ENCODE peak calls at places on chromosomes 4 and X, in ten cellular contexts. S is dorsolateral prefrontal cortex; J is activated CD4-positive, alpha-beta memory T cell treated with anti-CD3 and anti-CD28 coated beads for 36 hours; I is T-helper 1 cell; M is head of caudate nucleus; R is sigmoid colon; E is neural progenitor cell; Z is endothelial cell; P is NCI-H2107; D is GM03348. Q is an unnamed sample.

GRCh38 chrX:42602136-42602535 is 175.8 kb downstream of the PPP1R2C start:
- DNase-seq in D (no peak), R (no peak), J (no peak), Z (no peak), E (no peak), S (no peak), P (no peak), I (no peak), M (no peak), Q (no peak)

GRCh38 chrX:154486052-154486395 is 391 bp downstream of the UBL4A start:
- DNase-seq in D (peak), R (peak), E (no peak), P (no peak), J (peak), I (no peak), S (no peak), Z (no peak), M (no peak), Q (peak)

GRCh38 chrX:97672138-97672537 is 788.4 kb downstream of the RPA4 start:
- DNase-seq in I (no peak), M (no peak), S (no peak), E (no peak), R (no peak), Z (no peak), P (peak), D (no peak), J (no peak), Q (no peak)

GRCh38 chr4:86506591-86506990 is 87.5 kb upstream of the PTPN13 start:
- DNase-seq in M (no peak), D (no peak), R (no peak), S (no peak), E (no peak), J (no peak), P (no peak), Z (no peak), I (no peak), Q (no peak)

GRCh38 chrX:30643313-30643821 is 9.9 kb upstream of the GK start:
- DNase-seq in I (no peak), R (no peak), D (peak), Z (no peak), P (no peak), M (no peak), E (no peak), J (no peak), S (no peak), Q (no peak)

GRCh38 chr4:79757580-79757979 is 315.4 kb downstream of the ANTXR2 start:
- DNase-seq in S (no peak), I (no peak), R (no peak), M (no peak), E (no peak), J (no peak), Z (no peak), D (no peak), P (no peak), Q (no peak)

GRCh38 chr4:108834167-108834566 is 71.3 kb upstream of the ETNPPL start:
- DNase-seq in D (peak), R (no peak), Z (no peak), J (no peak), I (no peak), E (no peak), P (no peak), M (peak), S (no peak), Q (no peak)

GRCh38 chrX:38282044-38282443 is 45.3 kb downstream of the RPGR start:
- DNase-seq in S (no peak), M (no peak), D (peak), I (no peak), R (no peak), Z (peak), P (no peak), J (no peak), E (peak), Q (no peak)

GRCh38 chrX:20056704-20057103 is 60.0 kb downstream of the MAP7D2 start:
- DNase-seq in I (no peak), R (no peak), Z (no peak), S (no peak), P (peak), M (peak), J (no peak), D (no peak), E (peak), Q (no peak)

GRCh38 chrX:150844016-150844415 is 54.5 kb downstream of the CD99L2 start:
- DNase-seq in J (no peak), P (no peak), Z (no peak), I (no peak), E (no peak), R (no peak), S (no peak), D (no peak), M (no peak), Q (no peak)

GRCh38 chrX:39492495-39493162 is 605.1 kb downstream of the BCOR start:
- DNase-seq in J (no peak), E (no peak), R (no peak), P (no peak), D (no peak), M (no peak), I (no peak), S (no peak), Z (no peak), Q (peak)

GRCh38 chr4:2256781-2257191 is 5.1 kb downstream of the MXD4 start:
- DNase-seq in S (peak), P (no peak), R (peak), Z (peak), D (no peak), M (peak), E (no peak), J (peak), I (peak), Q (peak)

GRCh38 chr4:99879458-99879857 is 14.8 kb downstream of the LAMTOR3 start:
- DNase-seq in Z (no peak), P (no peak), S (no peak), I (no peak), J (no peak), M (no peak), R (no peak), D (no peak), E (no peak), Q (no peak)

GRCh38 chr4:96767815-96768480 is 928.1 kb downstream of the PDHA2 start:
- DNase-seq in P (no peak), E (no peak), M (no peak), Z (no peak), R (no peak), I (no peak), D (no peak), J (no peak), S (no peak), Q (no peak)

GRCh38 chrX:13652256-13653021 is 502 bp upstream of the TCEANC start:
- DNase-seq in R (no peak), S (no peak), P (no peak), J (no peak), D (peak), Z (no peak), E (no peak), M (no peak), I (no peak), Q (no peak)

GRCh38 chr4:184453402-184454160 is 20.8 kb downstream of the IRF2 start:
- DNase-seq in S (no peak), J (peak), M (no peak), E (peak), P (no peak), R (no peak), I (no peak), Z (peak), D (peak), Q (no peak)

GRCh38 chrX:73215263-73215662 is 612 bp upstream of the NAP1L2 start:
- DNase-seq in D (no peak), S (no peak), E (no peak), I (no peak), P (no peak), M (no peak), J (peak), R (no peak), Z (no peak), Q (no peak)

GRCh38 chrX:49165901-49166881 is 3.6 kb downstream of the MAGIX start:
- DNase-seq in P (peak), E (peak), D (no peak), J (peak), S (peak), I (peak), Z (peak), M (peak), R (peak), Q (peak)

GRCh38 chr4:113975578-113975977 is 3.9 kb downstream of the ARSJ start:
- DNase-seq in R (no peak), Z (no peak), I (no peak), E (no peak), M (no peak), J (no peak), S (no peak), D (no peak), P (no peak), Q (no peak)

GRCh38 chr4:184514121-184514988 is 40.0 kb upstream of the IRF2 start:
- DNase-seq in M (peak), J (peak), Z (no peak), I (no peak), R (peak), S (peak), D (peak), E (peak), P (no peak), Q (peak)

GRCh38 chrX:71618303-71618721 is at the start of gene CXCR3:
- DNase-seq in P (no peak), M (no peak), Z (no peak), R (no peak), D (no peak), E (no peak), J (peak), I (peak), S (no peak), Q (peak)

GRCh38 chr4:108919229-108919893 is 156.5 kb upstream of the ETNPPL start:
- DNase-seq in J (no peak), E (no peak), R (no peak), Z (no peak), D (no peak), I (no peak), S (no peak), M (no peak), P (no peak), Q (no peak)

GRCh38 chr4:156945532-156945931 is 26.1 kb downstream of the PDGFC start:
- DNase-seq in J (no peak), I (no peak), R (no peak), E (no peak), D (no peak), Z (no peak), P (no peak), S (no peak), M (no peak), Q (no peak)

GRCh38 chr4:164659765-164660164 is 94.2 kb upstream of the SMIM31 start:
- DNase-seq in P (no peak), D (no peak), R (no peak), J (no peak), Z (no peak), E (no peak), I (no peak), S (no peak), M (no peak), Q (no peak)

GRCh38 chrX:130245441-130245840 is 23.3 kb downstream of the ZNF280C start:
- DNase-seq in Z (no peak), R (no peak), I (no peak), J (no peak), S (no peak), D (peak), E (no peak), M (no peak), P (no peak), Q (no peak)

GRCh38 chr4:89129080-89129640 is 17.8 kb downstream of the TIGD2 start:
- DNase-seq in Z (no peak), D (no peak), R (no peak), I (no peak), M (no peak), S (no peak), P (no peak), E (no peak), J (no peak), Q (no peak)

GRCh38 chrX:56069299-56069941 is 162.7 kb upstream of the KLF8 start:
- DNase-seq in E (no peak), D (no peak), S (no peak), Z (no peak), M (no peak), J (no peak), P (no peak), R (no peak), I (no peak), Q (no peak)

GRCh38 chr4:141807501-141807900 is 171.1 kb downstream of the IL15 start:
- DNase-seq in Z (no peak), J (no peak), P (no peak), R (no peak), D (no peak), E (no peak), M (no peak), S (no peak), I (no peak), Q (no peak)

GRCh38 chrX:69195197-69195596 is 29.9 kb upstream of the PJA1 start:
- DNase-seq in S (no peak), R (no peak), M (no peak), Z (no peak), D (no peak), J (no peak), E (no peak), I (no peak), P (no peak), Q (no peak)

GRCh38 chr4:129064717-129065116 is 28.6 kb downstream of the SCLT1 start:
- DNase-seq in R (no peak), D (peak), S (no peak), I (no peak), J (no peak), E (no peak), Z (no peak), M (no peak), P (no peak), Q (no peak)

GRCh38 chr4:55078987-55079386 is 46.4 kb downstream of the KDR start:
- DNase-seq in M (no peak), P (no peak), J (no peak), D (peak), R (no peak), I (no peak), S (no peak), Z (no peak), E (peak), Q (peak)

GRCh38 chrX:38006283-38006682 is at the start of gene SYTL5:
- DNase-seq in R (no peak), S (no peak), E (no peak), I (no peak), D (no peak), Z (no peak), M (no peak), P (no peak), J (no peak), Q (no peak)

Q was measured in Right ventricle myocardium superior.